ENCODE peak calls at places on chromosomes 5 and 9, in seven cellular contexts. F is HCT116, Y is SK-N-SH, O is H1, S is K562, V is HepG2, J is GM12878. D is an unnamed sample.
A peak's percentile ranks its signal among the peaks of the same experiment; 100 is the strongest.

GRCh38 chr5:151079838-151080619 is 805 bp downstream of the TNIP1 start:
- DNase-seq in F (no peak), Y (peak; percentile 52), O (no peak), S (peak; percentile 25), V (no peak), J (no peak), D (no peak)

GRCh38 chr9:123997665-123998277 is 13.8 kb upstream of the LHX2 start:
- DNase-seq in F (no peak), Y (no peak), O (peak; percentile 62), S (no peak), V (no peak), J (peak; percentile 81), D (no peak)

GRCh38 chr9:23638011-23638410 is 188.0 kb downstream of the ELAVL2 start:
- DNase-seq in F (no peak), Y (no peak), O (no peak), S (no peak), V (no peak), J (no peak), D (no peak)

GRCh38 chr5:131394128-131394527 is 130.3 kb downstream of the CDC42SE2 start:
- DNase-seq in F (no peak), Y (no peak), O (no peak), S (no peak), V (no peak), J (peak; percentile 66), D (no peak)

GRCh38 chr5:143147918-143148317 is 255.6 kb downstream of the NR3C1 start:
- DNase-seq in F (no peak), Y (no peak), O (no peak), S (no peak), V (no peak), J (no peak), D (no peak)

GRCh38 chr5:35745193-35745592 is 111.5 kb upstream of the IL7R start:
- DNase-seq in F (no peak), Y (no peak), O (no peak), S (no peak), V (no peak), J (no peak), D (no peak)

GRCh38 chr9:137321726-137322361 is 19.8 kb upstream of the NRARP start:
- DNase-seq in F (no peak), Y (no peak), O (peak; percentile 41), S (no peak), V (no peak), J (no peak), D (no peak)

GRCh38 chr5:74183041-74183440 is 457.5 kb downstream of the ENC1 start:
- DNase-seq in F (no peak), Y (no peak), O (no peak), S (no peak), V (no peak), J (no peak), D (no peak)

GRCh38 chr9:36976371-36977030 is 57.6 kb downstream of the PAX5 start:
- DNase-seq in F (no peak), Y (no peak), O (peak; percentile 36), S (no peak), V (no peak), J (no peak), D (no peak)

GRCh38 chr5:65919773-65920172 is 6.6 kb upstream of the ERBIN start:
- DNase-seq in F (no peak), Y (no peak), O (no peak), S (no peak), V (no peak), J (no peak), D (no peak)

GRCh38 chr5:42242829-42243485 is 180.3 kb upstream of the GHR start:
- DNase-seq in F (no peak), Y (no peak), O (no peak), S (no peak), V (no peak), J (no peak), D (no peak)

GRCh38 chr5:57383093-57383861 is 99.3 kb downstream of the ACTBL2 start:
- DNase-seq in F (peak; percentile 92), Y (peak; percentile 69), O (no peak), S (peak; percentile 68), V (peak; percentile 30), J (no peak), D (no peak)
- TF ChIP-seq JUND in F (peak; percentile 74), Y (peak; percentile 86), O (no peak), S (peak; percentile 90), V (no peak), J (no peak), D (no peak)

GRCh38 chr9:129860653-129861446 is 25.6 kb downstream of the USP20 start:
- DNase-seq in F (no peak), Y (no peak), O (no peak), S (no peak), V (no peak), J (no peak), D (no peak)
- TF ChIP-seq JUND in F (no peak), Y (no peak), O (no peak), S (no peak), V (no peak), J (no peak), D (no peak)

GRCh38 chr9:121640076-121640475 is 11.4 kb upstream of the DAB2IP start:
- DNase-seq in F (no peak), Y (peak; percentile 75), O (peak; percentile 86), S (peak; percentile 69), V (peak; percentile 50), J (no peak), D (peak; percentile 58)
- TF ChIP-seq JUND in F (no peak), Y (no peak), O (no peak), S (no peak), V (no peak), J (no peak), D (no peak)

DNA sequence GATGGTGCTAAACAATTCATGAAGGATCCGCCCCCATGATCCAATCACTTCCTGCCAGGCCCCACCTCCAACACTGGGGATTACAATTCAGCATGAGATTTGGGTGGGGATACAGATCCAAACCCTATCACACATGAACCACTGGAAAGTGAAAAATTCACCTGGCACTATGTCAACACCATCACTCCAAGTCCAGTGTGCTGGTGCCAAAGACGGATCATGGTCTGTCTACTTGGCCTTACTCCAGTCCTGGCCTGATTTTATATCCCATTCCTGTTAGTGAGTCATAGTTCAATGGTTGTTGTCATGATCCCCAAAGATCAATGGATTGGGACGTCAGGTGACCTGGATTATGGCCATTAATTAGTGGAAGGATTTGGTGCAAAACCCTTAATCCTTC is 147.4 kb upstream of the RPS23 start:
- DNase-seq in F (no peak), Y (no peak), O (no peak), S (no peak), V (no peak), J (no peak), D (no peak)
- TF ChIP-seq JUND in F (no peak), Y (no peak), O (no peak), S (no peak), V (no peak), J (no peak), D (no peak)

GRCh38 chr5:147388171-147388977 is 121.5 kb downstream of the DPYSL3 start:
- DNase-seq in F (no peak), Y (no peak), O (no peak), S (no peak), V (no peak), J (no peak), D (no peak)
- TF ChIP-seq JUND in F (no peak), Y (no peak), O (no peak), S (no peak), V (no peak), J (no peak), D (no peak)

GRCh38 chr5:120538644-120539043 is 74.5 kb downstream of the PRR16 start:
- DNase-seq in F (no peak), Y (no peak), O (no peak), S (no peak), V (no peak), J (no peak), D (no peak)
- TF ChIP-seq JUND in F (no peak), Y (no peak), O (no peak), S (no peak), V (no peak), J (no peak), D (no peak)